ENCODE peak calls at places on chromosomes 13 and 19, in ten cellular contexts. One of them, this sample, is unnamed.

GRCh38 chr19:8498295-8498694 is 4.1 kb downstream of the PRAM1 start:
- DNase-seq in left ventricle myocardium inferior: no peak
- DNase-seq in adrenal gland: no peak
- DNase-seq in lung: no peak
- DNase-seq in heart right ventricle: no peak
- DNase-seq in skeletal muscle cell: no peak
- DNase-seq in IMR-90: no peak
- DNase-seq in choroid plexus epithelial cell: no peak
- DNase-seq in cardiac fibroblast: no peak
- DNase-seq in PC-9: no peak
- DNase-seq in this sample: no peak

GRCh38 chr19:4374451-4375163 is 25.7 kb downstream of the SH3GL1 start:
- DNase-seq in skeletal muscle cell: peak
- DNase-seq in lung: peak
- DNase-seq in left ventricle myocardium inferior: peak
- DNase-seq in PC-9: peak
- DNase-seq in cardiac fibroblast: peak
- DNase-seq in heart right ventricle: peak
- DNase-seq in choroid plexus epithelial cell: peak
- DNase-seq in adrenal gland: peak
- DNase-seq in IMR-90: peak
- DNase-seq in this sample: peak

GRCh38 chr13:110403315-110403714 is 96.2 kb downstream of the COL4A2 start:
- DNase-seq in skeletal muscle cell: no peak
- DNase-seq in heart right ventricle: no peak
- DNase-seq in adrenal gland: no peak
- DNase-seq in left ventricle myocardium inferior: no peak
- DNase-seq in PC-9: no peak
- DNase-seq in IMR-90: peak
- DNase-seq in cardiac fibroblast: peak
- DNase-seq in lung: no peak
- DNase-seq in choroid plexus epithelial cell: peak
- DNase-seq in this sample: no peak

GRCh38 chr13:49649244-49649962 is 21.1 kb downstream of the ARL11 start:
- DNase-seq in IMR-90: peak
- DNase-seq in choroid plexus epithelial cell: peak
- DNase-seq in adrenal gland: no peak
- DNase-seq in left ventricle myocardium inferior: no peak
- DNase-seq in lung: no peak
- DNase-seq in PC-9: no peak
- DNase-seq in skeletal muscle cell: peak
- DNase-seq in heart right ventricle: no peak
- DNase-seq in cardiac fibroblast: peak
- DNase-seq in this sample: no peak

GRCh38 chr13:72677431-72677830 is 50.0 kb downstream of the MZT1 start:
- DNase-seq in skeletal muscle cell: no peak
- DNase-seq in choroid plexus epithelial cell: no peak
- DNase-seq in adrenal gland: no peak
- DNase-seq in left ventricle myocardium inferior: no peak
- DNase-seq in lung: no peak
- DNase-seq in cardiac fibroblast: no peak
- DNase-seq in heart right ventricle: no peak
- DNase-seq in IMR-90: no peak
- DNase-seq in PC-9: no peak
- DNase-seq in this sample: no peak

GRCh38 chr13:25051065-25051464 is 44.9 kb upstream of the PABPC3 start:
- DNase-seq in adrenal gland: no peak
- DNase-seq in skeletal muscle cell: no peak
- DNase-seq in heart right ventricle: no peak
- DNase-seq in PC-9: no peak
- DNase-seq in choroid plexus epithelial cell: no peak
- DNase-seq in IMR-90: no peak
- DNase-seq in lung: no peak
- DNase-seq in cardiac fibroblast: no peak
- DNase-seq in left ventricle myocardium inferior: no peak
- DNase-seq in this sample: no peak

GRCh38 chr13:50711449-50711848 is 132.0 kb downstream of the DLEU7 start:
- DNase-seq in cardiac fibroblast: no peak
- DNase-seq in choroid plexus epithelial cell: no peak
- DNase-seq in left ventricle myocardium inferior: no peak
- DNase-seq in IMR-90: no peak
- DNase-seq in lung: no peak
- DNase-seq in heart right ventricle: no peak
- DNase-seq in adrenal gland: no peak
- DNase-seq in PC-9: no peak
- DNase-seq in skeletal muscle cell: no peak
- DNase-seq in this sample: no peak

GRCh38 chr13:44605275-44605674 is 29.1 kb upstream of the TSC22D1 start:
- DNase-seq in IMR-90: no peak
- DNase-seq in adrenal gland: no peak
- DNase-seq in left ventricle myocardium inferior: no peak
- DNase-seq in cardiac fibroblast: peak
- DNase-seq in lung: no peak
- DNase-seq in PC-9: no peak
- DNase-seq in skeletal muscle cell: no peak
- DNase-seq in heart right ventricle: no peak
- DNase-seq in choroid plexus epithelial cell: no peak
- DNase-seq in this sample: no peak

GRCh38 chr13:108227651-108228272 is 9.6 kb downstream of the ABHD13 start:
- DNase-seq in lung: no peak
- DNase-seq in left ventricle myocardium inferior: no peak
- DNase-seq in choroid plexus epithelial cell: peak
- DNase-seq in cardiac fibroblast: peak
- DNase-seq in IMR-90: peak
- DNase-seq in adrenal gland: no peak
- DNase-seq in skeletal muscle cell: no peak
- DNase-seq in PC-9: no peak
- DNase-seq in heart right ventricle: peak
- DNase-seq in this sample: no peak

GRCh38 chr13:37365496-37365895 is 233.1 kb downstream of the POSTN start:
- DNase-seq in PC-9: no peak
- DNase-seq in choroid plexus epithelial cell: no peak
- DNase-seq in heart right ventricle: no peak
- DNase-seq in adrenal gland: no peak
- DNase-seq in cardiac fibroblast: no peak
- DNase-seq in IMR-90: no peak
- DNase-seq in lung: no peak
- DNase-seq in left ventricle myocardium inferior: no peak
- DNase-seq in skeletal muscle cell: no peak
- DNase-seq in this sample: no peak

GRCh38 chr13:51919531-51919930 is 57.8 kb downstream of the CCDC70 start:
- DNase-seq in heart right ventricle: no peak
- DNase-seq in lung: no peak
- DNase-seq in IMR-90: no peak
- DNase-seq in skeletal muscle cell: no peak
- DNase-seq in adrenal gland: no peak
- DNase-seq in PC-9: no peak
- DNase-seq in choroid plexus epithelial cell: no peak
- DNase-seq in cardiac fibroblast: no peak
- DNase-seq in left ventricle myocardium inferior: no peak
- DNase-seq in this sample: no peak

GRCh38 chr13:59483441-59484116 is 680.1 kb downstream of the DIAPH3 start:
- DNase-seq in skeletal muscle cell: no peak
- DNase-seq in lung: no peak
- DNase-seq in adrenal gland: peak
- DNase-seq in heart right ventricle: peak
- DNase-seq in IMR-90: peak
- DNase-seq in left ventricle myocardium inferior: peak
- DNase-seq in PC-9: no peak
- DNase-seq in choroid plexus epithelial cell: peak
- DNase-seq in cardiac fibroblast: peak
- DNase-seq in this sample: no peak

GRCh38 chr19:48798937-48799336 is 11.9 kb downstream of the BCAT2 start:
- DNase-seq in lung: no peak
- DNase-seq in skeletal muscle cell: no peak
- DNase-seq in cardiac fibroblast: no peak
- DNase-seq in IMR-90: peak
- DNase-seq in choroid plexus epithelial cell: peak
- DNase-seq in heart right ventricle: no peak
- DNase-seq in left ventricle myocardium inferior: no peak
- DNase-seq in PC-9: no peak
- DNase-seq in adrenal gland: no peak
- DNase-seq in this sample: no peak

GRCh38 chr13:76934671-76935070 is 13.6 kb upstream of the ACOD1 start:
- DNase-seq in left ventricle myocardium inferior: no peak
- DNase-seq in heart right ventricle: no peak
- DNase-seq in lung: no peak
- DNase-seq in cardiac fibroblast: peak
- DNase-seq in skeletal muscle cell: no peak
- DNase-seq in adrenal gland: no peak
- DNase-seq in IMR-90: no peak
- DNase-seq in choroid plexus epithelial cell: peak
- DNase-seq in PC-9: no peak
- DNase-seq in this sample: no peak

GRCh38 chr13:21079761-21080730 is 18.7 kb upstream of the LATS2 start:
- DNase-seq in skeletal muscle cell: peak
- DNase-seq in IMR-90: peak
- DNase-seq in PC-9: peak
- DNase-seq in lung: no peak
- DNase-seq in left ventricle myocardium inferior: no peak
- DNase-seq in adrenal gland: peak
- DNase-seq in choroid plexus epithelial cell: peak
- DNase-seq in heart right ventricle: peak
- DNase-seq in cardiac fibroblast: peak
- DNase-seq in this sample: peak
- H3K4me3 ChIP-seq in skeletal muscle cell: peak
- H3K4me3 ChIP-seq in IMR-90: peak
- H3K4me3 ChIP-seq in PC-9: peak
- H3K4me3 ChIP-seq in lung: no peak
- H3K4me3 ChIP-seq in left ventricle myocardium inferior: peak
- H3K4me3 ChIP-seq in adrenal gland: peak
- H3K4me3 ChIP-seq in choroid plexus epithelial cell: peak
- H3K4me3 ChIP-seq in heart right ventricle: no peak
- H3K4me3 ChIP-seq in cardiac fibroblast: peak
- H3K4me3 ChIP-seq in this sample: peak

GRCh38 chr19:13553880-13554400 is 47.7 kb upstream of the CACNA1A start:
- DNase-seq in PC-9: no peak
- DNase-seq in skeletal muscle cell: no peak
- DNase-seq in adrenal gland: no peak
- DNase-seq in choroid plexus epithelial cell: no peak
- DNase-seq in lung: no peak
- DNase-seq in cardiac fibroblast: no peak
- DNase-seq in IMR-90: no peak
- DNase-seq in left ventricle myocardium inferior: no peak
- DNase-seq in heart right ventricle: no peak
- DNase-seq in this sample: no peak
- H3K4me3 ChIP-seq in PC-9: no peak
- H3K4me3 ChIP-seq in skeletal muscle cell: no peak
- H3K4me3 ChIP-seq in adrenal gland: no peak
- H3K4me3 ChIP-seq in choroid plexus epithelial cell: no peak
- H3K4me3 ChIP-seq in lung: no peak
- H3K4me3 ChIP-seq in cardiac fibroblast: no peak
- H3K4me3 ChIP-seq in IMR-90: no peak
- H3K4me3 ChIP-seq in left ventricle myocardium inferior: no peak
- H3K4me3 ChIP-seq in heart right ventricle: no peak
- H3K4me3 ChIP-seq in this sample: no peak

GRCh38 chr13:66888698-66889097 is 341.4 kb downstream of the PCDH9 start:
- DNase-seq in left ventricle myocardium inferior: no peak
- DNase-seq in adrenal gland: no peak
- DNase-seq in heart right ventricle: no peak
- DNase-seq in lung: no peak
- DNase-seq in IMR-90: peak
- DNase-seq in choroid plexus epithelial cell: peak
- DNase-seq in skeletal muscle cell: no peak
- DNase-seq in PC-9: no peak
- DNase-seq in cardiac fibroblast: peak
- DNase-seq in this sample: no peak

GRCh38 chr13:66887088-66887487 is 343.0 kb downstream of the PCDH9 start:
- DNase-seq in PC-9: no peak
- DNase-seq in choroid plexus epithelial cell: peak
- DNase-seq in adrenal gland: no peak
- DNase-seq in lung: no peak
- DNase-seq in IMR-90: peak
- DNase-seq in left ventricle myocardium inferior: no peak
- DNase-seq in cardiac fibroblast: peak
- DNase-seq in skeletal muscle cell: peak
- DNase-seq in heart right ventricle: peak
- DNase-seq in this sample: no peak

GRCh38 chr13:66886248-66886647 is 343.9 kb downstream of the PCDH9 start:
- DNase-seq in skeletal muscle cell: no peak
- DNase-seq in PC-9: no peak
- DNase-seq in lung: no peak
- DNase-seq in heart right ventricle: no peak
- DNase-seq in left ventricle myocardium inferior: no peak
- DNase-seq in IMR-90: no peak
- DNase-seq in choroid plexus epithelial cell: no peak
- DNase-seq in adrenal gland: no peak
- DNase-seq in cardiac fibroblast: no peak
- DNase-seq in this sample: no peak
- H3K4me3 ChIP-seq in skeletal muscle cell: no peak
- H3K4me3 ChIP-seq in PC-9: no peak
- H3K4me3 ChIP-seq in lung: no peak
- H3K4me3 ChIP-seq in heart right ventricle: no peak
- H3K4me3 ChIP-seq in left ventricle myocardium inferior: no peak
- H3K4me3 ChIP-seq in IMR-90: no peak
- H3K4me3 ChIP-seq in choroid plexus epithelial cell: no peak
- H3K4me3 ChIP-seq in adrenal gland: no peak
- H3K4me3 ChIP-seq in cardiac fibroblast: no peak
- H3K4me3 ChIP-seq in this sample: no peak

GRCh38 chr19:38851622-38852230 is 1.9 kb upstream of the HNRNPL start:
- DNase-seq in adrenal gland: peak
- DNase-seq in PC-9: peak
- DNase-seq in left ventricle myocardium inferior: peak
- DNase-seq in choroid plexus epithelial cell: peak
- DNase-seq in skeletal muscle cell: peak
- DNase-seq in heart right ventricle: peak
- DNase-seq in lung: peak
- DNase-seq in IMR-90: peak
- DNase-seq in cardiac fibroblast: peak
- DNase-seq in this sample: peak
- H3K4me3 ChIP-seq in adrenal gland: peak
- H3K4me3 ChIP-seq in PC-9: peak
- H3K4me3 ChIP-seq in left ventricle myocardium inferior: peak
- H3K4me3 ChIP-seq in choroid plexus epithelial cell: peak
- H3K4me3 ChIP-seq in skeletal muscle cell: peak
- H3K4me3 ChIP-seq in heart right ventricle: peak
- H3K4me3 ChIP-seq in lung: peak
- H3K4me3 ChIP-seq in IMR-90: peak
- H3K4me3 ChIP-seq in cardiac fibroblast: peak
- H3K4me3 ChIP-seq in this sample: peak

DNA sequence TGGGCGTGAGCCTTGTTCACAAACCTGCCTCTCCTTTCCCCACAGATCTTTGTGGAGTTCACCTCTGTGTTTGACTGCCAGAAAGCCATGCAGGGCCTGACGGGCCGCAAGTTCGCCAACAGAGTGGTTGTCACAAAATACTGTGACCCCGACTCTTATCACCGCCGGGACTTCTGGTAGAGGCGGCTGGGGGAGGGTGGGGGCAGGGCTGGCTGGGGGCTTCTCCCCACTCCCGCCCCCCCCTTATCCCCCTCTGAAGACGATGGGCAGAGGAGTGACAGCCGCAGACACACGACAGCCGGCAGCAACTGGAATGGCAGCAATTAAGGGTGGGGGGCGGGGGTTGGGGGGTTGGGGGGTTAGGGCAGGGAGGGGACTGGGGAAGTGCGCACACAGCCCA is 1.1 kb upstream of the EPN1 start:
- DNase-seq in adrenal gland: no peak
- DNase-seq in lung: no peak
- DNase-seq in heart right ventricle: no peak
- DNase-seq in PC-9: no peak
- DNase-seq in IMR-90: no peak
- DNase-seq in cardiac fibroblast: no peak
- DNase-seq in choroid plexus epithelial cell: no peak
- DNase-seq in left ventricle myocardium inferior: no peak
- DNase-seq in skeletal muscle cell: no peak
- DNase-seq in this sample: no peak
- H3K4me3 ChIP-seq in adrenal gland: no peak
- H3K4me3 ChIP-seq in lung: no peak
- H3K4me3 ChIP-seq in heart right ventricle: no peak
- H3K4me3 ChIP-seq in PC-9: no peak
- H3K4me3 ChIP-seq in IMR-90: no peak
- H3K4me3 ChIP-seq in cardiac fibroblast: no peak
- H3K4me3 ChIP-seq in choroid plexus epithelial cell: no peak
- H3K4me3 ChIP-seq in left ventricle myocardium inferior: peak
- H3K4me3 ChIP-seq in skeletal muscle cell: no peak
- H3K4me3 ChIP-seq in this sample: no peak

This sample was measured in aorta.